ENCODE peak calls at places on chromosomes 6 and 20, in ten cellular contexts. U is SK-N-MC, V is GM23338, F is HL-60, Z is endothelial cell of umbilical vein, G is stomach, B is GM12878, S is HepG2, P is HCT116, E is Panc1. K is an unnamed sample.

GRCh38 chr6:132736239-132736638 is 21.5 kb downstream of the VNN2 start:
- DNase-seq in P (no peak), E (no peak), F (no peak), B (no peak), V (no peak), U (no peak), S (no peak), Z (no peak), G (no peak), K (no peak)

GRCh38 chr20:45555198-45555597 is 8.0 kb upstream of the EPPIN start:
- DNase-seq in V (no peak), G (no peak), B (no peak), Z (no peak), S (no peak), U (no peak), P (no peak), E (no peak), F (no peak), K (no peak)

GRCh38 chr6:31727034-31727716 is 1.9 kb downstream of the DDAH2 start:
- DNase-seq in B (no peak), F (no peak), G (no peak), V (no peak), Z (no peak), S (no peak), P (no peak), E (no peak), U (no peak), K (no peak)

GRCh38 chr6:164436976-164437375 is 872.4 kb downstream of the C6orf118 start:
- DNase-seq in E (no peak), P (no peak), Z (no peak), V (no peak), S (no peak), B (no peak), G (no peak), F (no peak), U (no peak), K (no peak)

GRCh38 chr6:43798688-43799444 is 28.9 kb downstream of the VEGFA start:
- DNase-seq in G (peak), P (peak), Z (peak), S (peak), F (peak), U (no peak), V (no peak), E (peak), B (peak), K (no peak)

GRCh38 chr20:57092112-57092899 is 174.1 kb downstream of the BMP7 start:
- DNase-seq in S (peak), F (peak), P (peak), B (peak), V (peak), Z (peak), E (no peak), G (peak), U (no peak), K (peak)

GRCh38 chr6:107600936-107601335 is 111.0 kb downstream of the SOBP start:
- DNase-seq in P (no peak), U (no peak), B (no peak), V (peak), E (no peak), F (no peak), G (peak), S (peak), Z (peak), K (no peak)

GRCh38 chr6:21587182-21587924 is 6.2 kb upstream of the SOX4 start:
- DNase-seq in U (no peak), E (no peak), B (no peak), V (peak), Z (peak), P (peak), F (peak), G (peak), S (peak), K (peak)

GRCh38 chr6:34911822-34912221 is 22.8 kb downstream of the ANKS1A start:
- DNase-seq in U (no peak), V (no peak), E (no peak), G (no peak), P (no peak), F (no peak), Z (no peak), S (no peak), B (no peak), K (no peak)

GRCh38 chr20:17843246-17844132 is 125.1 kb downstream of the SNX5 start:
- DNase-seq in S (no peak), V (no peak), F (no peak), E (peak), Z (peak), G (no peak), P (peak), B (no peak), U (no peak), K (peak)

GRCh38 chr6:69827491-69827890 is 30.7 kb upstream of the LMBRD1 start:
- DNase-seq in V (peak), G (no peak), F (no peak), U (no peak), S (no peak), B (no peak), P (no peak), E (no peak), Z (no peak), K (no peak)

GRCh38 chr20:60105404-60105803 is 147.2 kb downstream of the CDH26 start:
- DNase-seq in B (no peak), S (no peak), F (no peak), G (no peak), E (no peak), Z (no peak), V (no peak), P (no peak), U (no peak), K (no peak)

GRCh38 chr6:163837681-163838431 is 423.3 kb downstream of the QKI start:
- DNase-seq in E (no peak), Z (no peak), F (no peak), P (no peak), V (no peak), U (no peak), G (no peak), B (no peak), S (no peak), K (no peak)

GRCh38 chr20:19524691-19525090 is 233.4 kb upstream of the RIN2 start:
- DNase-seq in U (no peak), S (no peak), P (no peak), G (no peak), B (no peak), F (no peak), E (no peak), V (no peak), Z (no peak), K (no peak)

GRCh38 chr6:22231616-22232015 is 65.2 kb downstream of the PRL start:
- DNase-seq in Z (no peak), B (no peak), G (no peak), V (no peak), S (no peak), E (no peak), U (no peak), F (no peak), P (no peak), K (no peak)

GRCh38 chr6:4820704-4821276 is 44.6 kb downstream of the CDYL start:
- DNase-seq in F (no peak), G (no peak), U (no peak), S (no peak), P (no peak), Z (no peak), E (no peak), B (no peak), V (no peak), K (no peak)

GRCh38 chr6:166736606-166737005 is 109.6 kb upstream of the RPS6KA2 start:
- DNase-seq in V (no peak), B (no peak), U (no peak), E (peak), Z (peak), G (no peak), P (peak), S (no peak), F (no peak), K (no peak)

GRCh38 chr6:4128072-4128471 is 7.3 kb downstream of the ECI2 start:
- DNase-seq in P (no peak), B (no peak), V (no peak), S (no peak), U (no peak), Z (peak), G (no peak), F (no peak), E (no peak), K (no peak)

GRCh38 chr20:23417861-23418260 is 3.4 kb downstream of the NAPB start:
- DNase-seq in Z (no peak), V (no peak), B (no peak), S (no peak), E (no peak), P (no peak), F (no peak), U (no peak), G (no peak), K (no peak)

GRCh38 chr20:44714701-44715494 is at the start of gene CCN5:
- DNase-seq in V (no peak), U (no peak), P (peak), Z (peak), G (peak), S (peak), E (peak), F (peak), B (no peak), K (peak)

GRCh38 chr6:30264731-30265130 is 51.5 kb upstream of the TRIM26 start:
- DNase-seq in G (no peak), U (no peak), B (no peak), V (no peak), S (no peak), E (no peak), P (no peak), Z (no peak), F (no peak), K (no peak)

GRCh38 chr20:14721926-14722325 is 384.5 kb upstream of the FLRT3 start:
- DNase-seq in B (no peak), V (no peak), U (no peak), Z (no peak), G (no peak), P (no peak), F (no peak), E (no peak), S (no peak), K (no peak)

GRCh38 chr6:39402239-39402751 is 79.8 kb upstream of the KCNK16 start:
- DNase-seq in F (no peak), P (no peak), V (no peak), G (no peak), E (no peak), Z (no peak), U (no peak), S (no peak), B (no peak), K (no peak)

GRCh38 chr6:44257753-44258324 is 511 bp upstream of the SLC35B2 start:
- DNase-seq in S (no peak), G (no peak), E (no peak), V (no peak), Z (no peak), F (no peak), P (no peak), U (no peak), B (no peak), K (no peak)

GRCh38 chr6:157274471-157275226 is 48.7 kb downstream of the TMEM242 start:
- DNase-seq in V (peak), G (peak), S (peak), E (no peak), Z (peak), U (no peak), P (peak), F (peak), B (peak), K (peak)
- TF ChIP-seq POLR2AphosphoS5 in V (peak), G (peak), S (no peak), E (no peak), Z (peak), U (no peak), P (peak), F (no peak), B (no peak), K (no peak)

GRCh38 chr6:125640441-125641150 is 108.8 kb upstream of the HEY2 start:
- DNase-seq in G (no peak), S (no peak), B (no peak), E (no peak), P (no peak), U (no peak), F (no peak), Z (no peak), V (no peak), K (no peak)
- H3K4me3 ChIP-seq in G (no peak), S (no peak), B (no peak), E (no peak), P (no peak), U (no peak), F (no peak), Z (no peak), V (no peak), K (no peak)

GRCh38 chr6:158321960-158322359 is 9.7 kb downstream of the TULP4 start:
- DNase-seq in E (no peak), G (no peak), V (no peak), S (no peak), U (peak), B (no peak), F (no peak), P (no peak), Z (peak), K (no peak)
- TF ChIP-seq POLR2AphosphoS5 in E (no peak), G (no peak), V (no peak), S (no peak), U (no peak), B (no peak), F (no peak), P (no peak), Z (no peak), K (no peak)

GRCh38 chr6:142938510-142938909 is 6.5 kb downstream of the HIVEP2 start:
- DNase-seq in G (no peak), B (no peak), E (no peak), V (no peak), P (no peak), Z (no peak), S (no peak), F (no peak), U (no peak), K (no peak)

GRCh38 chr6:142933701-142934100 is 11.3 kb downstream of the HIVEP2 start:
- DNase-seq in U (no peak), P (no peak), E (no peak), G (no peak), B (no peak), F (no peak), S (no peak), Z (no peak), V (no peak), K (no peak)

GRCh38 chr6:142934190-142934589 is 10.8 kb downstream of the HIVEP2 start:
- DNase-seq in V (no peak), G (no peak), P (no peak), Z (no peak), B (no peak), U (no peak), E (no peak), F (no peak), S (no peak), K (no peak)

GRCh38 chr6:142934599-142934998 is 10.4 kb downstream of the HIVEP2 start:
- DNase-seq in B (no peak), F (no peak), V (no peak), E (no peak), G (no peak), S (no peak), P (no peak), U (no peak), Z (no peak), K (no peak)

DNA sequence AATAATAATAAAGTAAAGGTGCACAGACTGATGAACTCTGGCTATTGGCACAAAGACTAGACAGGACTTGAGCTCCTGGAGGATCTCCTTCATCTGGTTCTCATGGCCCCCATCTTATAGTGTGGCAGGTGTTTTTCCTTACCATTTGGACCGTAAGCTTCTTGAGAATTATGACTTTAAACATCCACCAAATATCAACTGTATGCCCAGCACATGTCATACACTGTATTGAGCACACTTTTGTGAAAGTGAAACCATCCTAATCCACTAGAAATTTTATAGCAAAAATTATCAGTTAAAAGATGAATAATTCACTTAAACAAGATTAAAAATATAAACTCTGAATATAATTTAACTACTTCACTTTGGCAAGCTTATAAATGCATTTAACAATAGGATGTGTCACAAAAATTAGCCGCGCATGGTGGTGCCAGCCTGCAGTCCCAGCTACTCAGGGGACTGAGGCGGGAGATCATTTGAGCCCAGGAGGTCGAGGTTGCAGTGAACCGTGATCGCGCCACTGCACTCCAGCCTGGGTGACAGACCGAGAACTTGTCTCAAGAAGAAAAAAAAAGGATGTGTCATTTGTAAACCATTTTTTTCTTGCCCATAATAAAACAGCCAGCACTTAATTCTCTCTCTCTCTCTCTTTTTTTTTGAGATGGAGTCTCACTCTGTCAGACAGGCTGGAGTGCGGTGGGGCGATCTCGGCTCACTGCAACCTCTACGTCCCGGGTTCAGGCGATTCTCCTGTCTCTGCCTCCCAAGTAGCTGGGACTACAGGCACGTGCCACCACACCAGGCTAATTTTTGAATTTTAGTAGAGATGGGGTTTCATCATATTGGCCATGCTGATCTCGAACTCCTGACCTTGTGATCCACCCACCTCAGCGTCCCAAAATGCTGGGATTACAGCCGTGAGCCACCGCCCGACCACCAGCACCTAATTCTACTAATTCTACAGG is 9.1 kb downstream of the HIVEP2 start:
- DNase-seq in Z (no peak), G (no peak), U (no peak), E (no peak), F (no peak), V (no peak), P (no peak), S (no peak), B (no peak), K (peak)
- H3K4me3 ChIP-seq in Z (no peak), G (no peak), U (no peak), E (no peak), F (no peak), V (no peak), P (no peak), S (no peak), B (peak), K (no peak)

GRCh38 chr20:38245753-38246152 is 14.8 kb downstream of the KIAA1755 start:
- DNase-seq in S (no peak), V (no peak), U (no peak), G (no peak), F (no peak), E (no peak), Z (no peak), P (no peak), B (no peak), K (no peak)
- TF ChIP-seq POLR2AphosphoS5 in S (no peak), V (no peak), U (no peak), G (peak), F (no peak), E (no peak), Z (no peak), P (no peak), B (no peak), K (no peak)

DNA sequence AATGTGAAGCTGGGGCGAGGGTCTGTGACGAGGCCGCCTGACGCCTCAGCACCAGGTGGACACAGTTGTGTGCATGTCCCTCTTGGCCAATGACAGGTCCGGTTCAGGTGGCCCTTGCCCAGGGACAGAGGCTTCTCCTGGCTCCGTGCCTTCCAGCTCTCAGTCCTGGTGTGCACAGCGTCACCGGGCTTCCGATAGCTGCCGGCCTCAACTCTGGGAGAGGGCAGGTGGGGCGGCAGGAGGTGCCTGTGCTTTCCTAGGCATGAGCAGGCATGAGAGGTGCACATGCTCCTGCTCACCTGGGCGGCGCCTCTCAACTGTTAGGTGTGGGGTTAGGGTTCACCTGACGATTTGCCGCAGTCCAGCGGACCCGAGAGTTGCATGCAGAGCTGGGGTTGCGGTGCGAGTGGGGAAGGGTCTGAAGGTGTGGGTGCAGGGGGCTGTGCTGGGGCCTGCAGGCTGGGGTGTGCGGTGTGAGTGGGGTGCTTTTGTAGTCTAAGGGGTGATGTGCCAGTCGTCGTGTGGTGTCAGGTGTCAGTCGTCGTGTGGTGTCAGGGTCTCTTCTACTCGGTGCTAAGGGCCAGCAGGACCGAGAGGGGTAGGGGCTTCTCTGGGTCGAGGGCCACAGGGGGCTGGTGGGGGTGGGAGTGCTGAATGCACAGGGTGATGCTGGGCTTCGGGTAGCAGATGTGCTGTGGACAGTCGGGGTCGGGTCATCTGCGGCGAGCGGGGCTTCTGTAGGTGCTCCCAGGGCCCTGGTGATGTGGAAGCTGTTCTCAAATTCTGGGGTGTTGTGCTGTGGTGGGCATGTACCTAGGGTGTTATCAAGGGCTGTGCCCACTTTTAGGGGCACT is 3.8 kb upstream of the SOX18 start:
- DNase-seq in G (no peak), Z (no peak), F (no peak), S (peak), P (no peak), V (no peak), B (no peak), E (no peak), U (no peak), K (no peak)
- H3K4me3 ChIP-seq in G (no peak), Z (no peak), F (no peak), S (peak), P (no peak), V (no peak), B (no peak), E (no peak), U (no peak), K (no peak)

GRCh38 chr20:38930242-38930569 is 4.0 kb downstream of the FAM83D start:
- DNase-seq in E (no peak), S (no peak), F (no peak), B (no peak), V (no peak), U (no peak), P (no peak), G (no peak), Z (no peak), K (no peak)
- TF ChIP-seq POLR2AphosphoS5 in E (no peak), S (no peak), F (no peak), B (no peak), V (no peak), U (no peak), P (no peak), G (no peak), Z (no peak), K (no peak)

GRCh38 chr20:47970282-47970903 is 185.1 kb upstream of the SULF2 start:
- DNase-seq in U (no peak), P (no peak), B (no peak), E (no peak), S (peak), F (no peak), Z (no peak), V (no peak), G (no peak), K (no peak)

GRCh38 chr20:47971321-47971781 is 186.1 kb upstream of the SULF2 start:
- DNase-seq in V (peak), S (no peak), Z (no peak), E (no peak), B (no peak), U (no peak), F (no peak), P (no peak), G (no peak), K (no peak)

GRCh38 chr20:47969426-47969825 is 184.1 kb upstream of the SULF2 start:
- DNase-seq in V (peak), P (no peak), E (no peak), B (no peak), F (no peak), U (no peak), S (no peak), G (no peak), Z (no peak), K (no peak)

GRCh38 chr20:47972916-47973309 is 187.6 kb upstream of the SULF2 start:
- DNase-seq in G (no peak), Z (no peak), F (no peak), S (no peak), B (no peak), P (no peak), U (no peak), E (no peak), V (no peak), K (no peak)

GRCh38 chr20:47968541-47969310 is 183.4 kb upstream of the SULF2 start:
- DNase-seq in Z (no peak), P (no peak), F (no peak), G (no peak), E (no peak), V (no peak), U (no peak), B (no peak), S (no peak), K (no peak)
- H3K4me3 ChIP-seq in Z (no peak), P (no peak), F (no peak), G (no peak), E (no peak), V (no peak), U (no peak), B (no peak), S (no peak), K (no peak)